ENCODE peak calls at places on chromosomes 3 and 15, in six cellular contexts. P is natural killer cell, B is cardiac muscle cell, I is OCI-LY7, S is fibroblast of lung, A is choroid plexus epithelial cell. Y is an unnamed sample.

GRCh38 chr15:72358532-72359180 is 17.2 kb downstream of the HEXA start:
- DNase-seq in A (peak; percentile 68), P (no peak), S (peak; percentile 69), I (no peak), B (no peak), Y (no peak)

GRCh38 chr3:181533811-181534210 is 177.9 kb upstream of the SOX2 start:
- DNase-seq in P (no peak), A (no peak), S (no peak), I (no peak), B (no peak), Y (no peak)

GRCh38 chr15:63385911-63386531 is 4.4 kb upstream of the CA12 start:
- DNase-seq in P (no peak), I (no peak), S (no peak), B (no peak), A (no peak), Y (no peak)

GRCh38 chr15:73982251-73982962 is 9.7 kb downstream of the STOML1 start:
- DNase-seq in I (no peak), S (peak; percentile 93), B (no peak), A (peak; percentile 91), P (no peak), Y (no peak)

GRCh38 chr3:84959470-84960380 is 936 bp downstream of the CADM2 start:
- DNase-seq in B (peak; percentile 17), S (no peak), A (no peak), P (no peak), I (no peak), Y (no peak)

GRCh38 chr3:52065264-52065756 is 8.9 kb upstream of the DUSP7 start:
- DNase-seq in P (no peak), I (no peak), B (no peak), A (no peak), S (no peak), Y (no peak)

GRCh38 chr3:14278799-14279705 is 100.4 kb downstream of the LSM3 start:
- DNase-seq in A (no peak), B (no peak), I (no peak), S (no peak), P (no peak), Y (no peak)

GRCh38 chr3:197298858-197299854 is 744 bp upstream of the DLG1 start:
- DNase-seq in P (no peak), I (peak; percentile 79), B (peak; percentile 63), A (peak; percentile 18), S (no peak), Y (peak; percentile 36)

GRCh38 chr3:172317984-172318383 is 130.3 kb downstream of the GHSR start:
- DNase-seq in A (peak; percentile 92), S (peak; percentile 96), P (no peak), B (no peak), I (no peak), Y (no peak)

GRCh38 chr15:33201376-33202189 is 7.1 kb upstream of the FMN1 start:
- DNase-seq in S (peak; percentile 8), P (peak; percentile 28), A (peak; percentile 28), I (peak; percentile 50), B (peak; percentile 19), Y (peak; percentile 13)

GRCh38 chr15:57281357-57281756 is 94.9 kb upstream of the CGNL1 start:
- DNase-seq in S (no peak), A (no peak), P (no peak), B (no peak), I (peak; percentile 20), Y (no peak)

GRCh38 chr3:95167748-95168147 is 1104.9 kb downstream of the NSUN3 start:
- DNase-seq in I (no peak), B (no peak), P (no peak), S (no peak), A (no peak), Y (no peak)

GRCh38 chr3:195738274-195739044 is 17.7 kb downstream of the MUC20 start:
- DNase-seq in B (no peak), S (no peak), P (no peak), A (no peak), I (no peak), Y (no peak)

GRCh38 chr3:188905991-188906635 is 265.7 kb upstream of the TPRG1 start:
- DNase-seq in A (no peak), P (no peak), B (no peak), I (no peak), S (no peak), Y (no peak)

GRCh38 chr3:186319988-186320387 is 42.0 kb downstream of the DGKG start:
- DNase-seq in A (no peak), B (no peak), S (no peak), I (no peak), P (no peak), Y (no peak)

GRCh38 chr3:196227629-196228493 is 11.5 kb downstream of the SLC51A start:
- DNase-seq in P (no peak), A (no peak), B (peak; percentile 40), I (no peak), S (peak; percentile 11), Y (no peak)

GRCh38 chr15:60590935-60591490 is 112.1 kb upstream of the ICE2 start:
- DNase-seq in I (no peak), B (peak; percentile 73), P (peak; percentile 57), A (peak; percentile 51), S (peak; percentile 47), Y (peak; percentile 36)

GRCh38 chr3:56799251-56799882 is 2.4 kb downstream of the ARHGEF3 start:
- DNase-seq in P (no peak), B (peak; percentile 59), A (peak; percentile 83), S (peak; percentile 77), I (peak; percentile 85), Y (no peak)

GRCh38 chr3:65597952-65598413 is 440.7 kb downstream of the MAGI1 start:
- DNase-seq in I (no peak), S (no peak), A (no peak), P (no peak), B (no peak), Y (peak; percentile 11)

GRCh38 chr15:93982226-93982641 is 249.1 kb upstream of the MCTP2 start:
- DNase-seq in I (no peak), A (no peak), B (no peak), S (no peak), P (no peak), Y (no peak)

GRCh38 chr3:40720351-40720750 is 195.6 kb downstream of the ZNF621 start:
- DNase-seq in A (no peak), P (no peak), B (no peak), I (no peak), S (no peak), Y (no peak)

GRCh38 chr3:195873971-195874370 is 34.4 kb downstream of the TNK2 start:
- DNase-seq in I (no peak), P (no peak), A (peak; percentile 37), S (no peak), B (no peak), Y (no peak)

GRCh38 chr15:100966997-100967396 is 47.8 kb downstream of the LRRK1 start:
- DNase-seq in I (no peak), B (no peak), P (no peak), A (no peak), S (no peak), Y (no peak)

GRCh38 chr3:46935168-46935858 is 41.2 kb downstream of the CCDC12 start:
- DNase-seq in A (peak; percentile 98), P (no peak), S (peak; percentile 96), B (peak; percentile 89), I (no peak), Y (no peak)

GRCh38 chr15:22918056-22918455 is 62.1 kb downstream of the CYFIP1 start:
- DNase-seq in B (no peak), I (no peak), P (no peak), S (peak; percentile 30), A (peak; percentile 32), Y (no peak)

GRCh38 chr15:64732156-64732860 is 43.1 kb downstream of the RBPMS2 start:
- DNase-seq in A (no peak), I (no peak), B (no peak), P (no peak), S (no peak), Y (no peak)

GRCh38 chr3:188046561-188047213 is 107.3 kb upstream of the LPP start:
- DNase-seq in I (no peak), P (no peak), B (no peak), A (peak; percentile 54), S (no peak), Y (no peak)

GRCh38 chr3:178258121-178258520 is 278.1 kb upstream of the KCNMB2 start:
- DNase-seq in B (no peak), I (no peak), A (no peak), S (no peak), P (no peak), Y (no peak)

GRCh38 chr3:43922374-43922773 is 231.6 kb downstream of the ABHD5 start:
- DNase-seq in B (no peak), A (no peak), I (no peak), S (no peak), P (no peak), Y (no peak)

GRCh38 chr3:5227812-5228211 is 40.3 kb downstream of the EDEM1 start:
- DNase-seq in I (no peak), B (no peak), P (no peak), S (no peak), A (no peak), Y (no peak)

GRCh38 chr3:126364130-126364695 is 7.0 kb upstream of the KLF15 start:
- DNase-seq in S (no peak), A (no peak), B (no peak), I (no peak), P (no peak), Y (no peak)

GRCh38 chr3:79410617-79411016 is 357.2 kb downstream of the ROBO1 start:
- DNase-seq in S (no peak), B (no peak), P (no peak), I (no peak), A (no peak), Y (no peak)

GRCh38 chr3:79405183-79405582 is 362.6 kb downstream of the ROBO1 start:
- DNase-seq in P (no peak), B (no peak), A (no peak), I (no peak), S (no peak), Y (no peak)

GRCh38 chr3:79410136-79410535 is 357.7 kb downstream of the ROBO1 start:
- DNase-seq in P (no peak), B (no peak), S (no peak), A (no peak), I (no peak), Y (no peak)

GRCh38 chr3:79406175-79406574 is 361.6 kb downstream of the ROBO1 start:
- DNase-seq in S (no peak), I (no peak), A (no peak), P (no peak), B (no peak), Y (no peak)
- TF ChIP-seq CTCF in S (no peak), I (peak; percentile 41), A (peak; percentile 36), P (no peak), B (peak; percentile 27), Y (no peak)

GRCh38 chr3:58422756-58423324 is 10.8 kb downstream of the PDHB start:
- DNase-seq in A (peak; percentile 74), P (no peak), I (no peak), S (peak; percentile 35), B (peak; percentile 87), Y (no peak)
- TF ChIP-seq CTCF in A (peak; percentile 65), P (no peak), I (peak; percentile 59), S (peak; percentile 24), B (peak; percentile 38), Y (no peak)

DNA sequence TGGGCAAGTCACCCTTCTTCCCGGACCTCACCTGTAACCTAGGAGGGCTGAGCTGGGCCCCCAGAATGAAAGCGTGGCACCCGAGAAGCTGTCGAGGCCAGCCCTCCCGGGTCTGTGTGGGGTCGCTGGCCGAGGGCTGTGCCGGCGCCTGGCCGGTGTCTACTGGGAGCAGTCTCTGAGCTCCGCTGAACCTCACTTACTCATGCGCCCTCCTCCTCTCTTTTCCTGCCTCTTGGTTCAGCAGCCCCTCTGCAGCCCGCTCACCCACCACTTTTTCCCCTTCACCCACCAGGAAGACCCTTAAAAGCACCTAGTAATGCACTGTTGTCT is 419 bp downstream of the HYKK start:
- DNase-seq in P (no peak), S (no peak), B (no peak), I (no peak), A (no peak), Y (no peak)
- TF ChIP-seq CTCF in P (no peak), S (no peak), B (no peak), I (no peak), A (no peak), Y (peak; percentile 7)

GRCh38 chr15:59562787-59563186 is 48.8 kb upstream of the GCNT3 start:
- DNase-seq in B (no peak), A (no peak), I (no peak), P (no peak), S (no peak), Y (no peak)
- TF ChIP-seq CTCF in B (peak; percentile 26), A (no peak), I (peak; percentile 73), P (no peak), S (no peak), Y (no peak)

Y was measured in progenitor cell of endocrine pancreas.